ENCODE peak calls at places on chromosome 1, in five cellular contexts. One of them, this sample, is unnamed.

GRCh38 chr1:21492171-21492625 is 17.0 kb upstream of the ALPL start:
- DNase-seq in AG04450: no peak
- DNase-seq in NCI-H2081: no peak
- DNase-seq in choroid plexus epithelial cell: no peak
- DNase-seq in K562: no peak
- DNase-seq in this sample: no peak

GRCh38 chr1:203598736-203599135 is 27.9 kb upstream of the ATP2B4 start:
- DNase-seq in AG04450: no peak
- DNase-seq in NCI-H2081: no peak
- DNase-seq in choroid plexus epithelial cell: no peak
- DNase-seq in K562: no peak
- DNase-seq in this sample: no peak

GRCh38 chr1:58911841-58912553 is 128.2 kb upstream of the JUN start:
- DNase-seq in AG04450: no peak
- DNase-seq in NCI-H2081: no peak
- DNase-seq in choroid plexus epithelial cell: no peak
- DNase-seq in K562: no peak
- DNase-seq in this sample: no peak

GRCh38 chr1:41355761-41356160 is 5.5 kb upstream of the FOXO6 start:
- DNase-seq in AG04450: no peak
- DNase-seq in NCI-H2081: no peak
- DNase-seq in choroid plexus epithelial cell: no peak
- DNase-seq in K562: no peak
- DNase-seq in this sample: no peak

GRCh38 chr1:175072131-175072941 is 4.7 kb downstream of the TNN start:
- DNase-seq in AG04450: peak; percentile 23
- DNase-seq in NCI-H2081: no peak
- DNase-seq in choroid plexus epithelial cell: peak; percentile 79
- DNase-seq in K562: no peak
- DNase-seq in this sample: no peak

GRCh38 chr1:24484208-24484607 is 18.4 kb upstream of the RCAN3 start:
- DNase-seq in AG04450: no peak
- DNase-seq in NCI-H2081: no peak
- DNase-seq in choroid plexus epithelial cell: no peak
- DNase-seq in K562: no peak
- DNase-seq in this sample: no peak

GRCh38 chr1:184788970-184789369 is 34.3 kb upstream of the EDEM3 start:
- DNase-seq in AG04450: no peak
- DNase-seq in NCI-H2081: no peak
- DNase-seq in choroid plexus epithelial cell: no peak
- DNase-seq in K562: no peak
- DNase-seq in this sample: no peak

GRCh38 chr1:19818324-19818723 is 3.2 kb upstream of the RNF186 start:
- DNase-seq in AG04450: no peak
- DNase-seq in NCI-H2081: no peak
- DNase-seq in choroid plexus epithelial cell: no peak
- DNase-seq in K562: no peak
- DNase-seq in this sample: no peak

GRCh38 chr1:186208405-186209129 is 166.5 kb downstream of the TPR start:
- DNase-seq in AG04450: no peak
- DNase-seq in NCI-H2081: no peak
- DNase-seq in choroid plexus epithelial cell: peak; percentile 36
- DNase-seq in K562: no peak
- DNase-seq in this sample: no peak

GRCh38 chr1:233675893-233676292 is 62.0 kb downstream of the KCNK1 start:
- DNase-seq in AG04450: no peak
- DNase-seq in NCI-H2081: no peak
- DNase-seq in choroid plexus epithelial cell: no peak
- DNase-seq in K562: no peak
- DNase-seq in this sample: no peak

GRCh38 chr1:59043796-59044195 is 253.1 kb upstream of the FGGY start:
- DNase-seq in AG04450: peak; percentile 58
- DNase-seq in NCI-H2081: no peak
- DNase-seq in choroid plexus epithelial cell: peak; percentile 93
- DNase-seq in K562: no peak
- DNase-seq in this sample: no peak